ENCODE peak calls at places on chromosomes 5 and 9, in ten cellular contexts. D is mucosa of descending colon; R is naive thymus-derived CD4-positive, alpha-beta T cell; H is T-cell; Q is hypothalamus; S is activated naive CD4-positive, alpha-beta T cell treated with anti-CD3 and anti-CD28 coated beads, Interleukin-2, amount 10 ng/mL, durations not matched to agents 7 days and 5 days; M is neural progenitor cell; L is HT1080; Y is DMS79; I is SIG-M5. C is an unnamed sample.

GRCh38 chr5:126562823-126563222 is 32.2 kb downstream of the ALDH7A1 start:
- DNase-seq in Y (no peak), L (no peak), D (no peak), S (no peak), H (no peak), R (no peak), I (no peak), Q (no peak), M (no peak), C (no peak)

GRCh38 chr9:79155308-79155707 is 416.5 kb upstream of the TLE4 start:
- DNase-seq in Y (no peak), I (no peak), L (no peak), R (no peak), D (no peak), M (no peak), Q (no peak), S (no peak), H (no peak), C (peak)

GRCh38 chr5:77015938-77016569 is 14.2 kb upstream of the AGGF1 start:
- DNase-seq in I (no peak), H (no peak), R (no peak), Y (no peak), L (peak), D (no peak), Q (no peak), M (peak), S (no peak), C (peak)

GRCh38 chr9:18890372-18890771 is 142.6 kb downstream of the SAXO1 start:
- DNase-seq in I (no peak), Q (no peak), H (no peak), S (no peak), L (peak), M (no peak), D (no peak), R (no peak), Y (peak), C (no peak)

GRCh38 chr5:36417668-36418067 is 116.0 kb upstream of the RANBP3L start:
- DNase-seq in S (no peak), L (no peak), Q (no peak), Y (no peak), H (no peak), I (no peak), M (no peak), D (no peak), R (no peak), C (peak)

GRCh38 chr9:38107405-38107804 is 38.4 kb upstream of the SHB start:
- DNase-seq in H (no peak), M (no peak), R (no peak), I (no peak), S (no peak), Q (no peak), Y (no peak), L (no peak), D (no peak), C (no peak)

GRCh38 chr9:64128572-64128971 is 1156.4 kb downstream of the FOXD4L5 start:
- DNase-seq in H (no peak), M (no peak), L (peak), S (no peak), Q (no peak), D (no peak), R (no peak), Y (no peak), I (no peak), C (peak)

GRCh38 chr5:78496373-78496772 is 136.0 kb downstream of the SCAMP1 start:
- DNase-seq in M (no peak), S (no peak), Y (no peak), D (no peak), H (no peak), I (no peak), R (no peak), Q (no peak), L (peak), C (no peak)

GRCh38 chr5:175579742-175580432 is 78.0 kb upstream of the HRH2 start:
- DNase-seq in I (no peak), D (no peak), S (no peak), L (no peak), R (no peak), Q (no peak), M (no peak), H (no peak), Y (no peak), C (no peak)

GRCh38 chr5:83993803-83994202 is 273.1 kb upstream of the HAPLN1 start:
- DNase-seq in L (no peak), D (no peak), S (no peak), Q (no peak), Y (no peak), I (no peak), H (no peak), R (no peak), M (no peak), C (no peak)

GRCh38 chr9:35760651-35761050 is 6.6 kb upstream of the MSMP start:
- DNase-seq in Y (no peak), Q (no peak), H (no peak), R (no peak), L (peak), M (no peak), S (no peak), I (no peak), D (no peak), C (peak)